ENCODE peak calls at places on chromosome 10, in five cellular contexts. One of them, this sample, is unnamed.
A peak's percentile ranks its signal among the peaks of the same experiment; 100 is the strongest.

GRCh38 chr10:116444527-116445142 is 17.0 kb downstream of the PNLIPRP3 start:
- DNase-seq in H1: no peak
- DNase-seq in K562: peak; percentile 40
- DNase-seq in HCT116: peak; percentile 52
- DNase-seq in GM12878: peak; percentile 3
- DNase-seq in this sample: peak; percentile 23

GRCh38 chr10:23516530-23516929 is 77.7 kb downstream of the OTUD1 start:
- DNase-seq in K562: no peak
- DNase-seq in GM12878: no peak
- DNase-seq in H1: no peak
- DNase-seq in HCT116: no peak
- DNase-seq in this sample: peak; percentile 17

GRCh38 chr10:86391986-86392722 is 25.6 kb upstream of the GRID1 start:
- DNase-seq in K562: no peak
- DNase-seq in H1: peak; percentile 40
- DNase-seq in HCT116: no peak
- DNase-seq in GM12878: no peak
- DNase-seq in this sample: no peak

GRCh38 chr10:5948999-5949759 is 28.2 kb downstream of the IL15RA start:
- DNase-seq in H1: peak; percentile 80
- DNase-seq in HCT116: peak; percentile 32
- DNase-seq in K562: peak; percentile 60
- DNase-seq in GM12878: no peak
- DNase-seq in this sample: peak; percentile 46

GRCh38 chr10:45442670-45443069 is 68.7 kb downstream of the ALOX5 start:
- DNase-seq in GM12878: no peak
- DNase-seq in K562: no peak
- DNase-seq in H1: no peak
- DNase-seq in HCT116: no peak
- DNase-seq in this sample: no peak

GRCh38 chr10:68869623-68870022 is 31.5 kb upstream of the DDX50 start:
- DNase-seq in H1: no peak
- DNase-seq in K562: no peak
- DNase-seq in GM12878: no peak
- DNase-seq in HCT116: no peak
- DNase-seq in this sample: no peak

GRCh38 chr10:31171402-31172120 is 139.9 kb upstream of the ZNF438 start:
- DNase-seq in K562: peak; percentile 17
- DNase-seq in HCT116: no peak
- DNase-seq in GM12878: no peak
- DNase-seq in H1: no peak
- DNase-seq in this sample: no peak

GRCh38 chr10:45179716-45180115 is 135.7 kb downstream of the OR13A1 start:
- DNase-seq in H1: no peak
- DNase-seq in K562: no peak
- DNase-seq in GM12878: no peak
- DNase-seq in HCT116: no peak
- DNase-seq in this sample: no peak

GRCh38 chr10:130618636-130619035 is 482.4 kb downstream of the GLRX3 start:
- DNase-seq in HCT116: no peak
- DNase-seq in GM12878: no peak
- DNase-seq in H1: no peak
- DNase-seq in K562: no peak
- DNase-seq in this sample: no peak

GRCh38 chr10:1426786-1427185 is 310.5 kb downstream of the ADARB2 start:
- DNase-seq in H1: no peak
- DNase-seq in HCT116: no peak
- DNase-seq in K562: no peak
- DNase-seq in GM12878: no peak
- DNase-seq in this sample: no peak

GRCh38 chr10:122258136-122259074 is 12.7 kb upstream of the BTBD16 start:
- DNase-seq in K562: no peak
- DNase-seq in H1: no peak
- DNase-seq in HCT116: no peak
- DNase-seq in GM12878: no peak
- DNase-seq in this sample: no peak

GRCh38 chr10:69640196-69640980 is 10.3 kb downstream of the FAM241B start:
- DNase-seq in H1: no peak
- DNase-seq in K562: no peak
- DNase-seq in GM12878: no peak
- DNase-seq in HCT116: no peak
- DNase-seq in this sample: no peak

GRCh38 chr10:22912763-22913389 is 15.0 kb upstream of the ARMC3 start:
- DNase-seq in HCT116: no peak
- DNase-seq in GM12878: no peak
- DNase-seq in K562: no peak
- DNase-seq in H1: no peak
- DNase-seq in this sample: no peak

GRCh38 chr10:782751-783648 is 93.5 kb upstream of the DIP2C start:
- DNase-seq in K562: no peak
- DNase-seq in GM12878: no peak
- DNase-seq in HCT116: no peak
- DNase-seq in H1: no peak
- DNase-seq in this sample: no peak

GRCh38 chr10:100043796-100044195 is 34.0 kb upstream of the DNMBP start:
- DNase-seq in HCT116: no peak
- DNase-seq in H1: no peak
- DNase-seq in K562: no peak
- DNase-seq in GM12878: no peak
- DNase-seq in this sample: no peak

GRCh38 chr10:94639902-94640301 is 43.6 kb upstream of the CYP2C18 start:
- DNase-seq in K562: no peak
- DNase-seq in GM12878: no peak
- DNase-seq in H1: no peak
- DNase-seq in HCT116: no peak
- DNase-seq in this sample: no peak

GRCh38 chr10:24519950-24520349 is 203.7 kb downstream of the ARHGAP21 start:
- DNase-seq in K562: no peak
- DNase-seq in HCT116: no peak
- DNase-seq in H1: peak; percentile 57
- DNase-seq in GM12878: no peak
- DNase-seq in this sample: no peak

GRCh38 chr10:9613338-9613737 is 1404.3 kb upstream of the CELF2 start:
- DNase-seq in H1: no peak
- DNase-seq in GM12878: peak; percentile 43
- DNase-seq in HCT116: no peak
- DNase-seq in K562: no peak
- DNase-seq in this sample: no peak

GRCh38 chr10:71303569-71303907 is 15.5 kb upstream of the SLC29A3 start:
- DNase-seq in H1: no peak
- DNase-seq in GM12878: no peak
- DNase-seq in HCT116: no peak
- DNase-seq in K562: no peak
- DNase-seq in this sample: no peak

GRCh38 chr10:13942030-13942429 is 355.3 kb downstream of the PRPF18 start:
- DNase-seq in H1: no peak
- DNase-seq in HCT116: no peak
- DNase-seq in K562: no peak
- DNase-seq in GM12878: peak; percentile 82
- DNase-seq in this sample: no peak

GRCh38 chr10:28806481-28806880 is 129.2 kb downstream of the BAMBI start:
- DNase-seq in HCT116: no peak
- DNase-seq in K562: no peak
- DNase-seq in H1: no peak
- DNase-seq in GM12878: no peak
- DNase-seq in this sample: no peak

GRCh38 chr10:89702121-89702480 is 711 bp downstream of the KIF20B start:
- DNase-seq in HCT116: no peak
- DNase-seq in H1: no peak
- DNase-seq in GM12878: peak; percentile 21
- DNase-seq in K562: peak; percentile 9
- DNase-seq in this sample: peak; percentile 11

GRCh38 chr10:132101529-132101928 is 35.8 kb downstream of the JAKMIP3 start:
- DNase-seq in GM12878: no peak
- DNase-seq in HCT116: no peak
- DNase-seq in H1: peak; percentile 50
- DNase-seq in K562: peak; percentile 26
- DNase-seq in this sample: no peak

GRCh38 chr10:29099001-29099400 is 189.9 kb upstream of the LYZL1 start:
- DNase-seq in H1: no peak
- DNase-seq in K562: no peak
- DNase-seq in HCT116: no peak
- DNase-seq in GM12878: no peak
- DNase-seq in this sample: no peak

GRCh38 chr10:50464004-50464409 is 159.7 kb downstream of the SGMS1 start:
- DNase-seq in HCT116: no peak
- DNase-seq in H1: no peak
- DNase-seq in GM12878: no peak
- DNase-seq in K562: no peak
- DNase-seq in this sample: no peak

GRCh38 chr10:12563489-12563888 is 214.1 kb downstream of the CAMK1D start:
- DNase-seq in GM12878: no peak
- DNase-seq in H1: no peak
- DNase-seq in HCT116: no peak
- DNase-seq in K562: no peak
- DNase-seq in this sample: no peak

GRCh38 chr10:12566161-12567115 is 217.1 kb downstream of the CAMK1D start:
- DNase-seq in H1: no peak
- DNase-seq in K562: no peak
- DNase-seq in HCT116: no peak
- DNase-seq in GM12878: no peak
- DNase-seq in this sample: no peak

GRCh38 chr10:12561307-12561706 is 212.0 kb downstream of the CAMK1D start:
- DNase-seq in GM12878: no peak
- DNase-seq in HCT116: no peak
- DNase-seq in H1: no peak
- DNase-seq in K562: no peak
- DNase-seq in this sample: no peak

GRCh38 chr10:12561720-12562119 is 212.4 kb downstream of the CAMK1D start:
- DNase-seq in HCT116: no peak
- DNase-seq in GM12878: no peak
- DNase-seq in K562: no peak
- DNase-seq in H1: no peak
- DNase-seq in this sample: no peak

GRCh38 chr10:12564173-12564572 is 214.8 kb downstream of the CAMK1D start:
- DNase-seq in K562: no peak
- DNase-seq in GM12878: no peak
- DNase-seq in H1: no peak
- DNase-seq in HCT116: no peak
- DNase-seq in this sample: no peak
- TF ChIP-seq SRF in K562: no peak
- TF ChIP-seq SRF in GM12878: no peak
- TF ChIP-seq SRF in H1: no peak
- TF ChIP-seq SRF in HCT116: no peak
- TF ChIP-seq SRF in this sample: no peak

DNA sequence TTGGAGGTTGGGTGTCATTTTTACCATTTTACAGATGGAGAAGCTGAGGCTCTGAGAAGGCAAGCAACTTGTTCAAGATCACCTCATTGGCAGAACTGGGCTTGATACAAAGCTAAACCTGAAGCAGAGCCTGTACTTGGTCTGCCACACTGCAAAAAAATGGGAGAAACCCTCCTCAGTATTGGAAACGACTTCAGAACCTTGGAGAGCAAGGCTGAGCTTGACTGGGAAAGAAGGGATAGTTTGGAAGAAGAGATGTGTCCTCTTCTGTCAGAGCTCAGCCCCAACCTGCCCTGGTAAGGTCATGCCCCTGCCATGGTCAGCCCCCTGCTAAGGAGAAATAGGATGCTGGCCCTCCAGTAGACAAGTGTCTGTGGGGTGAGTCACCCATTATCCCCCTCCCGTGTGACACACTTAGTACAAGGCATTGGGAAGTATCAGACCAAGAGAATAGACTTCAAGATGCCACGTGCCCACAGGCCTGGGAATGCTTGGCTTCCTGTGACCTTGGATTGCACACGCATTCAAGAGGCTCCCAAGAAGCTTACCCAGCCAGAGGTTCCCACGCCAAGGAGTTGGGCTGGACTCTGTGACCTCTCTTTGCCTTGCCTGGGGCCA is 56.2 kb upstream of the SMNDC1 start:
- DNase-seq in H1: no peak
- DNase-seq in K562: no peak
- DNase-seq in HCT116: no peak
- DNase-seq in GM12878: no peak
- DNase-seq in this sample: no peak
- TF ChIP-seq SRF in H1: no peak
- TF ChIP-seq SRF in K562: no peak
- TF ChIP-seq SRF in HCT116: no peak
- TF ChIP-seq SRF in GM12878: no peak
- TF ChIP-seq SRF in this sample: no peak

DNA sequence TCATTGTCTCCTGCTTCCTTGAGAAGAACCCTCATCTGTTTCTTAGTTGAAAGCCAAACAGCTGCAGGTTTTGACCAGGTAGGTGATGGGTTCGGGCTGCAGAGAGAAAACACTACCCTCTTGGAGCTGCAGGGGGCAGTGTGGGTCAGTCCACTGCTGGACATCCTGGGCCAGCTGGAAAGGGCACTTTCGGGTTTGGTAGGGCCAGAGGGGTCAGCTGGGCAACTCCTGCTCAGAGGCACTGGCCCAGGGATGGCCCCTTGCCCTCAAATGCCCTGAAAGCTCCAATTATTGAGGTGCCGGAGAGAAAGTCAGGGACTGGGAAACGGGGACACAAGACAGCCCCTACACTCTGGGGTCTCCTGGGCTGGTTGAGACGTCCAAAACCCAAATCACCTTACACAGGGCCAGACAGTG is 90.7 kb downstream of the MKI67 start:
- DNase-seq in GM12878: no peak
- DNase-seq in H1: peak; percentile 95
- DNase-seq in K562: peak; percentile 64
- DNase-seq in HCT116: peak; percentile 21
- DNase-seq in this sample: no peak
- TF ChIP-seq SRF in GM12878: no peak
- TF ChIP-seq SRF in H1: no peak
- TF ChIP-seq SRF in K562: no peak
- TF ChIP-seq SRF in HCT116: no peak
- TF ChIP-seq SRF in this sample: no peak

GRCh38 chr10:124036746-124037145 is 56.7 kb downstream of the CHST15 start:
- DNase-seq in HCT116: no peak
- DNase-seq in GM12878: no peak
- DNase-seq in K562: no peak
- DNase-seq in H1: no peak
- DNase-seq in this sample: no peak

GRCh38 chr10:124032982-124033886 is 60.2 kb downstream of the CHST15 start:
- DNase-seq in H1: no peak
- DNase-seq in GM12878: no peak
- DNase-seq in HCT116: no peak
- DNase-seq in K562: peak; percentile 12
- DNase-seq in this sample: no peak

GRCh38 chr10:124035306-124035927 is 58.0 kb downstream of the CHST15 start:
- DNase-seq in GM12878: no peak
- DNase-seq in H1: no peak
- DNase-seq in K562: no peak
- DNase-seq in HCT116: no peak
- DNase-seq in this sample: no peak

GRCh38 chr10:124035928-124036558 is 57.4 kb downstream of the CHST15 start:
- DNase-seq in HCT116: no peak
- DNase-seq in K562: peak; percentile 12
- DNase-seq in H1: no peak
- DNase-seq in GM12878: peak; percentile 82
- DNase-seq in this sample: peak; percentile 96

DNA sequence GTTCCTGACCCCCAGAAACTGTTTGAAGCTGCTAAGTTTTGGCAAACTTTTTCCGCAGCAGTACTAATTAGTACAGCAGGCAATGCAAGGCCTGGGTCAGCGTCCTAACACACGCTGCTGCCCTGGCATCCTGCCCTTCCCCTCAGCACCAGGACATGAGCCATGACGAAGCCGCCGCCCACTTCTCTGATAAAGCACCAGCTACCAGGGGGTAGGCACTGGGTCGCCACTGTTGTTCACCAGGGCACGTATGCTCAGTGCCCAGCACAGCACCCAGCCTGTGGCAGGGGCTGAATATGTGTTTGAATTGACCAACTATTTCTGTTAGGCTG is 59.5 kb downstream of the CHST15 start:
- DNase-seq in HCT116: no peak
- DNase-seq in GM12878: no peak
- DNase-seq in H1: no peak
- DNase-seq in K562: no peak
- DNase-seq in this sample: no peak
- TF ChIP-seq SRF in HCT116: no peak
- TF ChIP-seq SRF in GM12878: no peak
- TF ChIP-seq SRF in H1: no peak
- TF ChIP-seq SRF in K562: no peak
- TF ChIP-seq SRF in this sample: no peak

This sample was measured in HepG2.